ENCODE peak calls at places on chromosome 20, in nine cellular contexts. S is activated naive CD4-positive, alpha-beta T cell treated with Interleukin-2 at 50 U/mL for 16 hours; N is Right ventricle myocardium inferior; A is AG20443; P is stimulated activated CD4-positive, alpha-beta T cell treated with anti-CD3 and anti-CD28 coated beads, Interleukin-15, amount 100 ng/mL, for 24 hours; V is activated CD4-positive, alpha-beta T cell treated with anti-CD3 and anti-CD28 coated beads, Interleukin-2, amount 10 ng/mL, durations not matched to agents 7 days and 5 days; E is kidney glomerular epithelial cell; G is NCI-H510A treated with DMSO at 0.1 percent for 48 hours; W is stimulated activated naive B cell treated with anti-CD40 and anti-IgM and Interleukin-4, amounts not matched to agents 10 μg/mL and 1 μg/mL and 100 μg/mL, for 72 hours. Y is an unnamed sample.

GRCh38 chr20:63955281-63955845 is 853 bp downstream of the UCKL1 start:
- DNase-seq in S (peak; percentile 45), N (peak; percentile 83), A (peak; percentile 57), P (peak; percentile 51), V (peak; percentile 42), E (no peak), G (no peak), W (no peak), Y (peak; percentile 56)

GRCh38 chr20:20491110-20491783 is 123.3 kb downstream of the INSM1 start:
- DNase-seq in S (no peak), N (no peak), A (peak; percentile 29), P (peak; percentile 53), V (no peak), E (peak; percentile 2), G (no peak), W (peak; percentile 21), Y (no peak)

GRCh38 chr20:57457243-57457761 is 66.1 kb downstream of the RBM38 start:
- DNase-seq in S (no peak), N (no peak), A (no peak), P (no peak), V (no peak), E (no peak), G (no peak), W (no peak), Y (no peak)

GRCh38 chr20:48686238-48687096 is 141.3 kb downstream of the PREX1 start:
- DNase-seq in S (no peak), N (no peak), A (peak; percentile 61), P (no peak), V (no peak), E (no peak), G (no peak), W (no peak), Y (no peak)

GRCh38 chr20:54219751-54220426 is 12.0 kb downstream of the PFDN4 start:
- DNase-seq in S (no peak), N (no peak), A (peak; percentile 41), P (no peak), V (no peak), E (peak; percentile 6), G (peak; percentile 20), W (no peak), Y (no peak)

GRCh38 chr20:24766143-24766527 is 182.9 kb upstream of the CST7 start:
- DNase-seq in S (no peak), N (no peak), A (no peak), P (no peak), V (peak; percentile 5), E (no peak), G (no peak), W (no peak), Y (no peak)

GRCh38 chr20:43975096-43975768 is 60.6 kb downstream of the TOX2 start:
- DNase-seq in S (no peak), N (no peak), A (peak; percentile 85), P (peak; percentile 27), V (no peak), E (peak; percentile 1), G (no peak), W (no peak), Y (no peak)

GRCh38 chr20:58878399-58878798 is 25.9 kb downstream of the GNAS start:
- DNase-seq in S (no peak), N (no peak), A (no peak), P (no peak), V (no peak), E (no peak), G (no peak), W (no peak), Y (no peak)

GRCh38 chr20:63367446-63368055 is 6.4 kb upstream of the CHRNA4 start:
- DNase-seq in S (no peak), N (no peak), A (no peak), P (no peak), V (no peak), E (no peak), G (no peak), W (no peak), Y (no peak)

GRCh38 chr20:37393196-37393862 is 47.4 kb downstream of the SRC start:
- DNase-seq in S (no peak), N (peak; percentile 1), A (no peak), P (no peak), V (no peak), E (no peak), G (no peak), W (no peak), Y (no peak)

GRCh38 chr20:2973574-2973973 is 69.8 kb upstream of the GNRH2 start:
- DNase-seq in S (no peak), N (no peak), A (no peak), P (no peak), V (no peak), E (no peak), G (no peak), W (no peak), Y (no peak)

GRCh38 chr20:53778041-53778516 is 184.4 kb upstream of the ZNF217 start:
- DNase-seq in S (no peak), N (no peak), A (no peak), P (no peak), V (no peak), E (no peak), G (no peak), W (no peak), Y (no peak)

GRCh38 chr20:62475027-62475818 is 572 bp downstream of the GATA5 start:
- DNase-seq in S (no peak), N (no peak), A (no peak), P (no peak), V (no peak), E (no peak), G (no peak), W (no peak), Y (no peak)

GRCh38 chr20:17616480-17617211 is 46.8 kb downstream of the DSTN start:
- DNase-seq in S (no peak), N (no peak), A (no peak), P (no peak), V (no peak), E (no peak), G (no peak), W (no peak), Y (peak; percentile 2)

GRCh38 chr20:52812231-52812847 is 159.8 kb upstream of the TSHZ2 start:
- DNase-seq in S (no peak), N (no peak), A (peak; percentile 43), P (peak; percentile 6), V (no peak), E (no peak), G (no peak), W (no peak), Y (no peak)

GRCh38 chr20:43560974-43561373 is 2.1 kb downstream of the SGK2 start:
- DNase-seq in S (no peak), N (no peak), A (no peak), P (no peak), V (no peak), E (no peak), G (no peak), W (no peak), Y (no peak)

GRCh38 chr20:7989379-7989778 is 30.2 kb downstream of the TMX4 start:
- DNase-seq in S (no peak), N (no peak), A (no peak), P (no peak), V (no peak), E (no peak), G (no peak), W (no peak), Y (no peak)

GRCh38 chr20:32670773-32671455 is 2.8 kb downstream of the C20orf203 start:
- DNase-seq in S (no peak), N (no peak), A (no peak), P (no peak), V (no peak), E (no peak), G (no peak), W (no peak), Y (no peak)

GRCh38 chr20:363319-364078 is 16.6 kb downstream of the NRSN2 start:
- DNase-seq in S (no peak), N (no peak), A (no peak), P (no peak), V (no peak), E (no peak), G (no peak), W (no peak), Y (no peak)

GRCh38 chr20:63705232-63706026 is 2.3 kb downstream of the ARFRP1 start:
- DNase-seq in S (no peak), N (no peak), A (no peak), P (no peak), V (no peak), E (no peak), G (no peak), W (no peak), Y (no peak)

GRCh38 chr20:992801-993535 is 9.1 kb downstream of the RSPO4 start:
- DNase-seq in S (no peak), N (no peak), A (peak; percentile 41), P (no peak), V (no peak), E (no peak), G (no peak), W (no peak), Y (no peak)

GRCh38 chr20:13250242-13250641 is 29.2 kb downstream of the ISM1 start:
- DNase-seq in S (no peak), N (no peak), A (no peak), P (no peak), V (no peak), E (no peak), G (no peak), W (no peak), Y (no peak)

GRCh38 chr20:47125553-47126373 is 230.7 kb downstream of the ZMYND8 start:
- DNase-seq in S (no peak), N (no peak), A (peak; percentile 23), P (no peak), V (no peak), E (peak; percentile 40), G (no peak), W (no peak), Y (no peak)